ENCODE peak calls at places on chromosomes 13 and 19, in nine cellular contexts. K, U, L, J, N, E, I, H and C are unnamed samples.

GRCh38 chr13:108306768-108307332 is 37.3 kb downstream of the TNFSF13B start:
- DNase-seq in U (no peak), H (no peak), J (no peak), K (no peak), E (no peak), I (no peak), N (no peak), L (no peak), C (no peak)

GRCh38 chr19:10815969-10816635 is 19.9 kb downstream of the TMED1 start:
- DNase-seq in E (no peak), K (no peak), J (no peak), L (no peak), I (no peak), U (no peak), N (no peak), H (no peak), C (no peak)

GRCh38 chr13:80340643-80341097 is 256 bp downstream of the SPRY2 start:
- DNase-seq in I (peak), H (no peak), K (no peak), L (peak), J (no peak), E (no peak), U (peak), N (peak), C (no peak)

GRCh38 chr13:113146750-113147149 is 11.7 kb upstream of the PROZ start:
- DNase-seq in E (no peak), L (no peak), U (no peak), J (no peak), I (no peak), K (no peak), N (no peak), H (peak), C (peak)

GRCh38 chr13:51998723-51999471 is 12.4 kb downstream of the ATP7B start:
- DNase-seq in H (no peak), L (no peak), I (no peak), K (no peak), N (no peak), E (no peak), U (no peak), J (no peak), C (no peak)

GRCh38 chr13:21742041-21742440 is 71.2 kb downstream of the FGF9 start:
- DNase-seq in J (no peak), H (no peak), E (no peak), L (no peak), K (no peak), N (no peak), I (no peak), U (no peak), C (no peak)

GRCh38 chr19:4568884-4569283 is 9.4 kb upstream of the SEMA6B start:
- DNase-seq in L (no peak), U (peak), I (no peak), N (no peak), H (no peak), K (no peak), E (no peak), J (no peak), C (no peak)

GRCh38 chr19:16418597-16418962 is 53.2 kb downstream of the EPS15L1 start:
- DNase-seq in E (no peak), I (no peak), J (no peak), K (no peak), N (no peak), U (no peak), L (no peak), H (no peak), C (no peak)

GRCh38 chr19:55487884-55488687 is at the start of gene SSC5D:
- DNase-seq in U (peak), L (peak), E (peak), I (peak), N (no peak), J (no peak), H (no peak), K (peak), C (no peak)

GRCh38 chr13:52461265-52461664 is 6.0 kb downstream of the CKAP2 start:
- DNase-seq in I (no peak), N (no peak), J (no peak), L (no peak), H (no peak), E (no peak), U (no peak), K (no peak), C (no peak)

GRCh38 chr19:18390075-18390909 is 4.3 kb downstream of the GDF15 start:
- DNase-seq in L (peak), J (no peak), E (no peak), U (no peak), N (no peak), I (no peak), H (no peak), K (no peak), C (no peak)

GRCh38 chr19:38658462-38659306 is 11.2 kb downstream of the ACTN4 start:
- DNase-seq in E (peak), I (peak), H (no peak), L (peak), J (peak), U (no peak), N (peak), K (no peak), C (no peak)

GRCh38 chr19:7831452-7831851 is 1.4 kb downstream of the EVI5L start:
- DNase-seq in E (no peak), U (peak), K (no peak), L (peak), H (no peak), I (no peak), J (no peak), N (no peak), C (no peak)

GRCh38 chr19:37979547-37980082 is 72.6 kb downstream of the SIPA1L3 start:
- DNase-seq in U (no peak), J (no peak), E (no peak), N (no peak), L (no peak), K (no peak), I (no peak), H (no peak), C (no peak)

GRCh38 chr13:67223024-67223423 is 7.1 kb downstream of the PCDH9 start:
- DNase-seq in I (no peak), K (no peak), J (no peak), N (no peak), L (peak), U (no peak), E (no peak), H (no peak), C (no peak)

GRCh38 chr13:65307056-65307455 is 1923.1 kb downstream of the PCDH9 start:
- DNase-seq in J (no peak), K (no peak), I (no peak), H (no peak), E (no peak), L (no peak), U (no peak), N (no peak), C (no peak)

GRCh38 chr19:12015753-12016116 is 19.7 kb downstream of the ZNF433 start:
- DNase-seq in I (no peak), J (no peak), H (no peak), L (no peak), N (no peak), E (no peak), K (no peak), U (no peak), C (no peak)

GRCh38 chr19:52778811-52779210 is 7.8 kb downstream of the ZNF600 start:
- DNase-seq in E (no peak), K (no peak), H (no peak), U (peak), J (no peak), L (no peak), N (peak), I (no peak), C (no peak)

GRCh38 chr13:97459215-97459772 is 25.3 kb downstream of the RAP2A start:
- DNase-seq in U (no peak), E (no peak), N (no peak), K (no peak), H (no peak), I (no peak), J (no peak), L (no peak), C (no peak)

GRCh38 chr19:44741841-44742352 is 6.6 kb upstream of the BCL3 start:
- DNase-seq in I (peak), U (peak), N (peak), J (peak), H (peak), L (peak), E (peak), K (peak), C (peak)

GRCh38 chr19:44738161-44738535 is 10.4 kb upstream of the BCL3 start:
- DNase-seq in L (no peak), I (no peak), K (no peak), U (no peak), H (no peak), N (no peak), E (no peak), J (no peak), C (no peak)

GRCh38 chr19:44738603-44739585 is 9.6 kb upstream of the BCL3 start:
- DNase-seq in H (no peak), N (no peak), K (no peak), U (no peak), I (no peak), L (no peak), E (no peak), J (no peak), C (no peak)

GRCh38 chr19:44741258-44741731 is 7.2 kb upstream of the BCL3 start:
- DNase-seq in E (no peak), H (no peak), I (peak), J (no peak), K (no peak), U (no peak), L (peak), N (no peak), C (no peak)

GRCh38 chr19:44740351-44740824 is 8.1 kb upstream of the BCL3 start:
- DNase-seq in J (no peak), L (no peak), K (no peak), N (no peak), H (no peak), I (no peak), E (no peak), U (peak), C (no peak)
- TF ChIP-seq CTCF in J (peak), L (peak), K (no peak), N (peak), H (no peak), I (no peak), E (no peak), U (peak), C (no peak)

GRCh38 chr19:33998739-33999345 is 173.5 kb upstream of the LSM14A start:
- DNase-seq in J (no peak), I (no peak), K (no peak), U (peak), E (no peak), N (no peak), L (peak), H (no peak), C (no peak)
- TF ChIP-seq CTCF in J (peak), I (peak), K (peak), U (no peak), E (peak), N (peak), L (peak), H (peak), C (peak)

DNA sequence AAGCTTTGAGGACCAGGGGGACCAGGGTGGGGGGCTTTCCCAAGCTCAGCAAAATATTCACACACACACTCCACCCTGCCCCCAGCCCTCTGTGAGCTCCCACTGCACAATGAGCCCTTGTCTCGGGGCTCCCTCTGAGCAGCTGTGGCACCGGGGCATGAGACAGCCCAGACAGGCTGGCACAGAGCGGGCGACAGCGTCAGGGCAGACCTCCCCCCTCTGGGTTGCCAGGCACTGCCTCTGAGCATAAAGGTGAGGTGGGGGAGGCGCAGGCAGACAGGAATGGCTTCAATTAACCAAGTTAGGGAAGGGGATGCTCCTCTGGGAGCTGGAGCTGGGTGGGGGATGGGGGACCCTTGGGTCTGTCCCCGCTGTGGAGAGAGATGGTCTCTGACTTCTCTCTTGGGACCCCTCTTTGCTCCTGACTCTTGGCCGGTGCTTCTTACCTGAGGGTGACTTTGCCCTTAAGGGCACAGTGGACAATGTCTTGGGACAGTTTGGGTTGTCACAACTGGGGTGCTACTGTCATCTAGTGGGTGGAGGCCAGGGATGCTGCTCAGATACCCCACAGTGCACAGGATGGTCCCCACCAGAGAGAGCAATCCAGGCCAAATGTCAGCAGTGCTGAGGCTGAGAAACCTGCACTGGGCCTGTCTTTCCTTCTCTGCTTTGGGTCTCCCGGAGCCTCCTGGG is 30.3 kb downstream of the LYL1 start:
- DNase-seq in L (no peak), U (no peak), K (no peak), H (no peak), J (no peak), E (no peak), I (no peak), N (no peak), C (no peak)
- TF ChIP-seq CTCF in L (no peak), U (no peak), K (no peak), H (no peak), J (no peak), E (no peak), I (no peak), N (no peak), C (no peak)

DNA sequence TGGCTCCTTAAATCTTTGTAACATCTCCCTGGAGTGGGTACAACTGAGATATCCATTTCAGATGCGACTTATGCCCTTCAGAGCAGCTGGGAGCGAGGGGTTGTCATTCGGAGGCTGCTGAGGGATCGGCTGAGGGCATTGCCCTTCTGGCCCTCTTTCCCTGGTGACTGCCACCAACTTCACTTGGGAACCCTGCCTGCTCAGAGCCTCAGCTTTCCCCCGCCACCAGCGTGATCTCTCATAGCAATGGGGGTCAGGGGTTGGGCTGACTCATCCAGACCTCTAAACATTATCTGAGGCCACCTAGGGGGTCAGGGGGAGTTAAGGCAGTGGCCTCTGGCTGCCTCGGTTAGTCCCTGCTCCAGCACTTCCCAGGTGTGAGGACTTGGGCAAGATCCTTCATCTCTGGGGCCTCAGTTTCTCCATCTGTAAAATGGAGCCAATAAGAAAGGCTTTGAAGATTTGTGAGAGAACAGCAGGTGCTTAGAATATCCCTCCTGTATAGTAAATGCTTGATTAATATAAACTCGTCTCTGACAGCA is 1.1 kb downstream of the PRX start:
- DNase-seq in E (no peak), U (no peak), H (no peak), K (peak), N (no peak), I (peak), J (no peak), L (no peak), C (no peak)
- TF ChIP-seq CTCF in E (no peak), U (no peak), H (no peak), K (no peak), N (no peak), I (no peak), J (no peak), L (no peak), C (no peak)